ENCODE peak calls at places on chromosomes 3 and 15, in ten cellular contexts. U is nephron progenitor cell, X is mesothelial cell of epicardium, S is hepatocyte, O is uterus, N is HFFc6, W is choroid plexus epithelial cell, D is omental fat pad, G is type B pancreatic cell, I is fibroblast of mammary gland. K is an unnamed sample.
A peak's percentile ranks its signal among the peaks of the same experiment; 100 is the strongest.

GRCh38 chr3:133570139-133570936 is 3.1 kb upstream of the CDV3 start:
- DNase-seq in U (no peak), X (no peak), S (peak; percentile 66), O (no peak), N (peak; percentile 68), W (peak; percentile 90), D (no peak), G (no peak), I (peak; percentile 55), K (no peak)

GRCh38 chr3:71252466-71252865 is 331.1 kb downstream of the FOXP1 start:
- DNase-seq in U (no peak), X (no peak), S (no peak), O (no peak), N (no peak), W (no peak), D (no peak), G (no peak), I (no peak), K (no peak)

GRCh38 chr15:66800584-66801235 is 98.7 kb downstream of the SMAD6 start:
- DNase-seq in U (no peak), X (no peak), S (no peak), O (no peak), N (no peak), W (no peak), D (no peak), G (no peak), I (peak; percentile 13), K (no peak)

GRCh38 chr3:8455451-8456117 is 46.0 kb upstream of the LMCD1 start:
- DNase-seq in U (no peak), X (no peak), S (no peak), O (no peak), N (no peak), W (no peak), D (no peak), G (no peak), I (no peak), K (no peak)

GRCh38 chr15:39118510-39118909 is 462.4 kb upstream of the THBS1 start:
- DNase-seq in U (no peak), X (no peak), S (no peak), O (no peak), N (peak; percentile 95), W (peak; percentile 59), D (no peak), G (no peak), I (peak; percentile 96), K (no peak)

GRCh38 chr15:62107561-62108110 is 40.9 kb downstream of the C2CD4A start:
- DNase-seq in U (no peak), X (no peak), S (no peak), O (no peak), N (no peak), W (peak; percentile 32), D (no peak), G (no peak), I (no peak), K (no peak)

GRCh38 chr3:125115640-125116039 is 59.8 kb upstream of the HEG1 start:
- DNase-seq in U (no peak), X (no peak), S (no peak), O (no peak), N (no peak), W (peak; percentile 53), D (no peak), G (no peak), I (peak; percentile 38), K (no peak)

GRCh38 chr3:192875971-192876565 is 41.6 kb downstream of the MB21D2 start:
- DNase-seq in U (no peak), X (no peak), S (no peak), O (no peak), N (peak; percentile 36), W (no peak), D (no peak), G (no peak), I (no peak), K (no peak)

DNA sequence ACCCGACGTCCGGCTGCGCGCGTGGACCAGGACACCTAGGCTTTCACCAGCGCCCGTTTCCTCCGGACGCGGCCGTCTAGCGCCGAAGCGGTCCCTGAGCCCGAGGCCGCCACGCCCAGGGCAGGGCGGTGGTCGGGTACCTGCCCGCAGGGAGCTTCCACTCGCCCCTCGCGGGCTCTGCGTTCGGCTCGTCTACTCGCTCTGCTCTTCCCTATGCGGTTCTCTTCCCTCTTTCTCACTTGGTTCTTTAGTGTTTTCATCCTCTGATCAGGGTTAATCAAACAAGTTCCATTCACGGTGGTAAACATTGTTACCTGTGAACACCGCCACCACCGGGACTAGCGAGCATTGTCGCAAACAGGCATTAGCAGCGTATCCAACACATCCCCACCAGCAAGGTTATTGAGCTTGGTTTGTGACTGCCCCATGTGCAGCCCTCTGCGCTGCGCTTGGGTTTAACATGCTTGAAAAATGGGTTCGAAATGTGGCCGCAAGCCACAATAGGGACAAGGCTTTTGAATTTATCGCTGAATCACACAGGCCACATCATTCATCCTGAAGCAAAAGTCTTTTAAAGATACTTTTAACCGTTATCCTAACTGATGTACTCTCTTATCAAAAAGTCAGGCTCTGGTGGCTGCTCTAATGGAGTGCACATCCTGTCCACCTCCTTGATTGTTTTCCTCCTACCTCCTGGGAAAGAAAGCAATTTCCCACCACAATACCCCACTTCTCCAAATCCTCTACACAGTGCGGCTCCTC is 848 bp upstream of the CD47 start:
- DNase-seq in U (no peak), X (no peak), S (peak; percentile 30), O (no peak), N (no peak), W (no peak), D (no peak), G (peak; percentile 72), I (no peak), K (no peak)
- TF ChIP-seq CTCF in U (no peak), X (no peak), S (peak; percentile 9), O (no peak), N (no peak), W (no peak), D (no peak), G (no peak), I (no peak), K (no peak)

GRCh38 chr3:85801955-85802354 is 843.2 kb downstream of the CADM2 start:
- DNase-seq in U (peak; percentile 4), X (no peak), S (peak; percentile 30), O (no peak), N (no peak), W (peak; percentile 47), D (no peak), G (no peak), I (no peak), K (no peak)
- TF ChIP-seq CTCF in U (peak; percentile 39), X (no peak), S (peak; percentile 55), O (no peak), N (peak; percentile 9), W (peak; percentile 61), D (no peak), G (peak; percentile 74), I (no peak), K (no peak)

GRCh38 chr3:127091376-127091775 is 101.6 kb upstream of the PRR23E start:
- DNase-seq in U (no peak), X (no peak), S (no peak), O (no peak), N (no peak), W (no peak), D (no peak), G (no peak), I (no peak), K (no peak)

GRCh38 chr3:127090218-127091160 is 102.4 kb upstream of the PRR23E start:
- DNase-seq in U (no peak), X (no peak), S (no peak), O (no peak), N (no peak), W (no peak), D (no peak), G (no peak), I (no peak), K (no peak)

GRCh38 chr3:127087441-127087840 is 104.5 kb downstream of the PLXNA1 start:
- DNase-seq in U (no peak), X (no peak), S (no peak), O (no peak), N (no peak), W (no peak), D (no peak), G (no peak), I (no peak), K (no peak)

GRCh38 chr3:127089487-127090145 is 103.3 kb upstream of the PRR23E start:
- DNase-seq in U (no peak), X (no peak), S (no peak), O (no peak), N (no peak), W (peak; percentile 62), D (no peak), G (no peak), I (peak; percentile 92), K (no peak)

DNA sequence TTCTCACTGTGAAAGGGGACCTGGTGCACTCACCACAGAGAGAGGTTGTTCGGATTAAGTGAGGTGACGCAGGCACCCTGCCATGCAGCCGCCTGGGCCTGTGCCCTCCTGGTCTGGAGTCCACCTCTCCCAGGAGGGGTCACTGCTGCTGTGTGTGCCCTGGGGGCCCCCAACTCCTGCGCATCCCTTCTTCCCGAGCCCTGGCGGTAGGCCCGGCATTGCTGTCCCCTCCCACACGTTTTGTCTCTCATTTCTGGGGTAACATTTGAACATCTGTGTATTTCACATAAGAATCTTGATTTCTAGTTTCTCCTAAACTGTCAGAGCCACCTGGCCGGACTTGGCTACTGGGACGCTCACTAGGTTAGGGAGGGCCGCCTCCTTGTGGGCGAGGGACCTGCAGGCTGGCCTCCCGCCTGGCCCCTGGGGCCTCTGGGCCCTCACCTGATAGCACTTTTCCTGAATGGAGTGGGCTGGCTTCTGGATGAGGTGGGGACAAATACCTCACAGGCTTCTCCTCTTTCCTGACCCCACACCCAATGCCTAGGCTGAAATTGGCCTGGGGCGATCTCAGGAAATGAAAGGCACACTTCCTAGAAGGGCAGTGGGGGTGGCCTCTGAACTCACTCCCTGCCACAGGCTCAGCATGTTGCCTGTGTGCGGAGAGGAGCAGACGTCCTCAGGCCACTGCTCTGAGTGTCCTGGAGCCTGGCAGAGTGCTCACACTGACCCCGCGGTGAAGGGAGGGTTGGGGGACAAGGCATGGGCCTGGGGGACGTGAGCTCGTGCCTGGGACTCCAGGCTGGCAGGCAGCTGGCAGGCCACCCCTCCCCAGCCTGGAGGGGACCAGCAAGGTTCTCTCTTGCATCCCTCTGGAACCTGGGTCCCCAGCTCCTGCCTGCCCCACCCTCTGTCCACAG is 104.2 kb upstream of the PRR23E start:
- DNase-seq in U (no peak), X (no peak), S (no peak), O (no peak), N (no peak), W (no peak), D (no peak), G (no peak), I (no peak), K (no peak)
- TF ChIP-seq CTCF in U (no peak), X (no peak), S (no peak), O (no peak), N (no peak), W (no peak), D (no peak), G (no peak), I (no peak), K (no peak)

GRCh38 chr3:72281551-72281950 is 496.6 kb upstream of the PROK2 start:
- DNase-seq in U (no peak), X (no peak), S (no peak), O (no peak), N (no peak), W (no peak), D (no peak), G (no peak), I (no peak), K (no peak)

GRCh38 chr3:72278349-72279067 is 493.6 kb upstream of the PROK2 start:
- DNase-seq in U (no peak), X (no peak), S (no peak), O (no peak), N (no peak), W (no peak), D (no peak), G (no peak), I (no peak), K (no peak)

GRCh38 chr3:72279068-72279598 is 494.2 kb upstream of the PROK2 start:
- DNase-seq in U (no peak), X (no peak), S (peak; percentile 66), O (no peak), N (no peak), W (no peak), D (no peak), G (no peak), I (no peak), K (no peak)

GRCh38 chr3:72280876-72281275 is 495.9 kb upstream of the PROK2 start:
- DNase-seq in U (no peak), X (no peak), S (no peak), O (no peak), N (no peak), W (no peak), D (no peak), G (no peak), I (no peak), K (no peak)

GRCh38 chr3:72279631-72280041 is 494.7 kb upstream of the PROK2 start:
- DNase-seq in U (no peak), X (no peak), S (peak; percentile 36), O (peak; percentile 34), N (no peak), W (no peak), D (no peak), G (no peak), I (no peak), K (no peak)
- TF ChIP-seq CTCF in U (no peak), X (no peak), S (no peak), O (no peak), N (no peak), W (no peak), D (no peak), G (no peak), I (no peak), K (no peak)

K was measured in vagina.